ENCODE peak calls at places on chromosome 1, in ten cellular contexts. H, V, K, U, C, F, M, L, T and P are unnamed samples.

GRCh38 chr1:219085988-219086387 is 87.7 kb upstream of the LYPLAL1 start:
- DNase-seq in H (no peak), V (no peak), K (no peak), U (no peak), C (no peak), F (peak), M (no peak), L (no peak), T (no peak), P (no peak)

GRCh38 chr1:48498096-48498791 is 26.2 kb upstream of the SPATA6 start:
- DNase-seq in H (peak), V (peak), K (peak), U (peak), C (no peak), F (peak), M (peak), L (peak), T (peak), P (no peak)

GRCh38 chr1:36856126-36856525 is 178.2 kb downstream of the GRIK3 start:
- DNase-seq in H (no peak), V (no peak), K (no peak), U (peak), C (no peak), F (no peak), M (no peak), L (peak), T (no peak), P (peak)

GRCh38 chr1:187226396-187226795 is 397.6 kb downstream of the PLA2G4A start:
- DNase-seq in H (no peak), V (no peak), K (no peak), U (no peak), C (no peak), F (peak), M (no peak), L (no peak), T (no peak), P (no peak)

GRCh38 chr1:198179556-198179981 is 22.8 kb downstream of the NEK7 start:
- DNase-seq in H (no peak), V (no peak), K (no peak), U (no peak), C (no peak), F (no peak), M (no peak), L (no peak), T (no peak), P (no peak)

GRCh38 chr1:2268285-2269056 is 40.4 kb downstream of the SKI start:
- DNase-seq in H (no peak), V (no peak), K (no peak), U (no peak), C (no peak), F (no peak), M (no peak), L (no peak), T (no peak), P (no peak)

GRCh38 chr1:223228201-223228600 is 85.2 kb upstream of the TLR5 start:
- DNase-seq in H (no peak), V (no peak), K (no peak), U (no peak), C (no peak), F (no peak), M (no peak), L (no peak), T (no peak), P (no peak)

GRCh38 chr1:221074325-221074724 is 195.1 kb downstream of the HLX start:
- DNase-seq in H (no peak), V (no peak), K (no peak), U (no peak), C (no peak), F (no peak), M (no peak), L (no peak), T (no peak), P (no peak)

GRCh38 chr1:19038096-19038495 is 81.6 kb upstream of the IFFO2 start:
- DNase-seq in H (peak), V (no peak), K (no peak), U (no peak), C (no peak), F (no peak), M (no peak), L (peak), T (peak), P (no peak)

GRCh38 chr1:205769641-205770365 is 5.5 kb downstream of the RAB29 start:
- DNase-seq in H (no peak), V (no peak), K (no peak), U (no peak), C (no peak), F (peak), M (no peak), L (no peak), T (no peak), P (no peak)

GRCh38 chr1:167431261-167431908 is 86.9 kb downstream of the CD247 start:
- DNase-seq in H (no peak), V (no peak), K (no peak), U (peak), C (peak), F (no peak), M (no peak), L (no peak), T (no peak), P (no peak)

GRCh38 chr1:66119148-66119547 is 326.5 kb downstream of the PDE4B start:
- DNase-seq in H (no peak), V (no peak), K (no peak), U (peak), C (no peak), F (no peak), M (no peak), L (no peak), T (no peak), P (no peak)

GRCh38 chr1:150168960-150169565 is 19.3 kb downstream of the PLEKHO1 start:
- DNase-seq in H (no peak), V (peak), K (no peak), U (peak), C (no peak), F (peak), M (peak), L (peak), T (peak), P (no peak)

GRCh38 chr1:114335273-114335672 is 175.7 kb downstream of the TRIM33 start:
- DNase-seq in H (no peak), V (no peak), K (no peak), U (no peak), C (no peak), F (no peak), M (no peak), L (no peak), T (no peak), P (no peak)

GRCh38 chr1:14631421-14631820 is 32.9 kb downstream of the KAZN start:
- DNase-seq in H (no peak), V (no peak), K (no peak), U (no peak), C (no peak), F (no peak), M (no peak), L (no peak), T (no peak), P (no peak)

GRCh38 chr1:14320518-14320917 is 278.0 kb upstream of the KAZN start:
- DNase-seq in H (no peak), V (no peak), K (no peak), U (peak), C (no peak), F (peak), M (no peak), L (no peak), T (no peak), P (no peak)